ENCODE peak calls at places on chromosomes 11 and 22, in ten cellular contexts. G is AG04450, C is IMR-90, B is stomach, F is GM12865, T is Calu3, L is NB4, E is tibial artery, V is breast epithelium, M is astrocyte of the cerebellum. N is an unnamed sample.
A peak's percentile ranks its signal among the peaks of the same experiment; 100 is the strongest.

GRCh38 chr11:67320011-67320410 is 16.7 kb downstream of the SSH3 start:
- DNase-seq in G (peak; percentile 18), C (peak; percentile 71), B (no peak), F (no peak), T (no peak), L (no peak), E (no peak), V (no peak), M (no peak), N (peak; percentile 35)

GRCh38 chr22:38721551-38721950 is 15.8 kb downstream of the GTPBP1 start:
- DNase-seq in G (no peak), C (no peak), B (no peak), F (no peak), T (no peak), L (no peak), E (peak; percentile 42), V (no peak), M (no peak), N (no peak)

GRCh38 chr11:72814139-72814830 is at the start of gene ATG16L2:
- DNase-seq in G (no peak), C (peak; percentile 76), B (peak; percentile 89), F (peak; percentile 92), T (peak; percentile 94), L (peak; percentile 93), E (peak; percentile 92), V (peak; percentile 76), M (no peak), N (peak; percentile 63)

GRCh38 chr11:15901046-15901445 is 455.3 kb downstream of the SOX6 start:
- DNase-seq in G (no peak), C (no peak), B (no peak), F (no peak), T (peak; percentile 57), L (no peak), E (no peak), V (no peak), M (no peak), N (no peak)

GRCh38 chr22:39959640-39960447 is at the start of gene TMA7B:
- DNase-seq in G (peak; percentile 21), C (peak; percentile 75), B (peak; percentile 27), F (no peak), T (peak; percentile 34), L (peak; percentile 71), E (no peak), V (no peak), M (no peak), N (peak; percentile 58)

GRCh38 chr11:81959341-81959740 is 774.3 kb downstream of the FAM181B start:
- DNase-seq in G (no peak), C (no peak), B (no peak), F (no peak), T (no peak), L (no peak), E (no peak), V (no peak), M (no peak), N (no peak)

GRCh38 chr22:39281126-39281525 is 36.3 kb upstream of the PDGFB start:
- DNase-seq in G (no peak), C (no peak), B (no peak), F (no peak), T (no peak), L (no peak), E (no peak), V (no peak), M (no peak), N (no peak)

GRCh38 chr11:17572359-17572690 is 25.3 kb downstream of the OTOG start:
- DNase-seq in G (no peak), C (no peak), B (peak; percentile 17), F (no peak), T (no peak), L (no peak), E (no peak), V (no peak), M (no peak), N (no peak)

GRCh38 chr22:23377767-23378166 is 197.5 kb downstream of the BCR start:
- DNase-seq in G (no peak), C (no peak), B (no peak), F (no peak), T (no peak), L (no peak), E (no peak), V (no peak), M (no peak), N (no peak)

GRCh38 chr22:23373601-23374000 is 193.3 kb downstream of the BCR start:
- DNase-seq in G (no peak), C (no peak), B (no peak), F (no peak), T (no peak), L (no peak), E (peak; percentile 34), V (no peak), M (no peak), N (no peak)

GRCh38 chr22:23380230-23380573 is 199.9 kb downstream of the IGLL1 start:
- DNase-seq in G (no peak), C (no peak), B (peak; percentile 41), F (no peak), T (no peak), L (no peak), E (no peak), V (no peak), M (no peak), N (no peak)

GRCh38 chr22:23375031-23375827 is 194.9 kb downstream of the BCR start:
- DNase-seq in G (no peak), C (no peak), B (no peak), F (no peak), T (no peak), L (no peak), E (peak; percentile 41), V (no peak), M (no peak), N (no peak)

DNA sequence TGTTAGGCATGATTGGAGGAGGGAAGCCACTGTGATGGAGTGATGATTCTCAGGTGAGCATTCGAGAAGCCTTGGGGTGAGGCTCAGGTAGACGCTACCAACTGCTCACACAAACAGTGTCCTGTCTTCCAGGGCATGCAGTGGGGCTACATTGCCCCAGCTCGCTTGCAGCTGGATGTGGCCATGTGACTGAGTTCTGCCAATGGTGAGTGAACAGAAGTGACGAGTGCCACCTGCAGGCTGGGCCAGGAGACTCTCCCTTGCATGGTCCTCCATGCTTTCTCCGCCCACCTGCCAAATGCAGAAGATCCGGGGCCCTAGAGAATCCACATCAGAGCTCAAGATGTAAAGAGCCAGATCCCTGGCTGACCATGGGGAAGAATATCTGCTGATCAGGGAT is 195.9 kb downstream of the BCR start:
- DNase-seq in G (no peak), C (no peak), B (no peak), F (peak; percentile 71), T (no peak), L (peak; percentile 61), E (no peak), V (no peak), M (no peak), N (peak; percentile 2)
- TF ChIP-seq CTCF in G (peak; percentile 27), C (peak; percentile 12), B (no peak), F (peak; percentile 64), T (no peak), L (peak; percentile 46), E (no peak), V (no peak), M (no peak), N (peak; percentile 54)

DNA sequence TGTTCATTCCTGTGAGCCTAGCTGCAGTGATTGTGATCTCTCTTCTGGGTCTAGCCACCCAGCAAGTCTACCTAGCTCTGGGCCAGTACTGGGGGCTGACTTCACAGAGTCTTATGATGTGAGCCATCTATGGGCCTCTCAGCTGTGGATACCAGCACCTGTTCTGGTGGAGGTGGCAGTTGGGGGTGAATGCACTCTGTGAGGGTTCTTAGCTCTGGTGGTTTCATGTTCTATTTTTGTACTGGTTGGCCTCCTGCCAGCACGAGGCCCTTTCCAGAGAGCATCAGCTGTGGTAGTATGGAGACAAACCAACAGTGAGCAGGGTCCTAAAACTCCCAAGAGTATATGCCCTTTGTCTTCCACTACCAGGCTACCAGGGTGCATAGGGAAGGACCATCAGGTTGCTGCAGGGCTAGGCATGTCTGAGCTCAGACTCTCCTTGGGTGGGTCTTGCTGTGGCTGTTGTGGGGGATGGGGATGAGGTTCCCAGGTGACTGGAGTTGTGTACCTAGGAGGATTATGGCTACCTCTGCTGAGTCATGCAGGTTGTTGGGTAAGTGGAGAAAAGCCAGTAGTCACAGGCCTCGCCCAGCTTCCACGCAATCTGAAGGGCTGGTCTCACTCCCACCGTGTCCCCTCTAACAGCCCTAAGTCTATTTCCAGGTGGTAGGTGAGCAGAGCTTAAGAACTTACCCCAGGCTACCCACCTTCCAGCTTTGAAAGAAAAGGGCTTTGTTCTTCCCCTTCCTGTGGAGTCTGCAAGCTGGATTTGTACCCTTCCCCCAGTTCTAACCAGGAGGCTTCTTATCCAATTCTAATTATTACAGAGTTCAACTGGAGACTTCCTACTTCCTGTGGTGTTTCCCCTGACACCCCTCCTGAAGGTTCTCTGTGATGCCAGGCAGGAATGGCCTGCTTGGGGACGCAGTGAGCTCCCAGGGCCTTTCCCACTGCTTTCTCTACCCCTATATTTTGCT is 250.7 kb downstream of the LUZP2 start:
- DNase-seq in G (no peak), C (no peak), B (no peak), F (peak; percentile 8), T (no peak), L (no peak), E (no peak), V (no peak), M (no peak), N (no peak)
- TF ChIP-seq CTCF in G (no peak), C (no peak), B (no peak), F (no peak), T (no peak), L (no peak), E (no peak), V (no peak), M (no peak), N (no peak)

GRCh38 chr22:22783505-22783904 is 104.1 kb upstream of the IGLL5 start:
- DNase-seq in G (no peak), C (no peak), B (no peak), F (no peak), T (no peak), L (no peak), E (no peak), V (no peak), M (no peak), N (no peak)
- TF ChIP-seq CTCF in G (no peak), C (no peak), B (no peak), F (no peak), T (no peak), L (no peak), E (no peak), V (no peak), M (no peak), N (no peak)

DNA sequence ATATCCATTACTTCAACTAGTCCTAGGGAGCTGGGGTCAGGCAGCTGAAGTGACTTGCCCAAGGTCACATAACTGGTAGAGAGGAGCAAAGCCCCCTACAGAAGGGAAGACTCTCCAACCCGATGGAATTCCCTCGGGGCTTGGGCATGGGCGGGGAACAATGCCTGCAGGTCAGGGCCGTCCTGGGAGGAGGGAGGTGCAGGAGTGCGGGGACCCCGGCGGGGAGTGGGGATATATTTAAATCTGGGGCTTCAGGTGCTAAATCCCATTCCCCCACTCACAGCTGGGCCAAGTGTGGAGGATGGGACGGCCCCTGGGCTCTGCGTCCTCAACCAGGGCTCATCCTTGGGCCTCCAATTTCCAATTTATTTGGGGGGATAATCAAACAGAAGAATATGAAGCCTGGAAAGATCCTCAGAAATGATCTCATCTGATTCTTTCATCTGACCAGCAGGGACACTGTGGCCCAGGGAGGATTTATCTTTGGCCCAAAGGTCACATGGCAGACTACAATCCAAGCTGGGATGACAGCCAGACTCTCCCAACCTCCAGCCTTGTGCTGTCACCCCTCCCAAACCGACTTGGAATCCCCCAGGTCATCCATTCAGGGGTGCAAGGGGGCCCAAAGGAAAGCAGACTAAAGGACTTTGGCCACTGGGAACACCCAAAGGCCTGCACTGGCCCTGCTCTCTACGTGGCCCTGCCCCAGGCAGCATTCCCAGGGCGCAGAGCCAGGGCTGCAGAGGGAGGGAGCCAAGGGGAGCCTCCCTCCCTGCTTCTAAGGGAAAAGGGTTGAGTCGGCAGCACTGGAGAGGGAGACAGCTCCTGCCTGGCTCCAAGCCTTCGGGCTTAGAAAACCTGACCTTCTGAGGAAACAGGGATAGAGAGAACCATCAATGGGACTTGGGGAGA is 8.7 kb upstream of the C1QTNF6 start:
- DNase-seq in G (peak; percentile 38), C (peak; percentile 79), B (peak; percentile 91), F (no peak), T (peak; percentile 64), L (no peak), E (peak; percentile 93), V (peak; percentile 79), M (peak; percentile 52), N (peak; percentile 88)
- TF ChIP-seq CTCF in G (peak; percentile 14), C (peak; percentile 5), B (no peak), F (no peak), T (no peak), L (no peak), E (peak; percentile 20), V (peak; percentile 35), M (no peak), N (peak; percentile 42)

N was measured in HFFc6.